ENCODE peak calls at places on chromosomes 12 and 14, in six cellular contexts. A is psoas muscle, V is tibial nerve, J is lung, F is fibroblast of lung, U is astrocyte of the cerebellum. I is an unnamed sample.

GRCh38 chr12:34595749-34596733 is 573.7 kb downstream of the ALG10 start:
- DNase-seq in A (peak), V (no peak), J (peak), F (no peak), U (no peak), I (no peak)

GRCh38 chr12:56836800-56837663 is 73.9 kb downstream of the HSD17B6 start:
- DNase-seq in A (no peak), V (no peak), J (peak), F (peak), U (no peak), I (peak)

GRCh38 chr12:1830981-1831930 is 10.9 kb downstream of the LRTM2 start:
- DNase-seq in A (peak), V (no peak), J (peak), F (peak), U (peak), I (no peak)

GRCh38 chr14:102304611-102305506 is at the start of gene MOK:
- DNase-seq in A (peak), V (peak), J (peak), F (peak), U (peak), I (peak)

GRCh38 chr14:25055998-25056687 is 6.2 kb upstream of the STXBP6 start:
- DNase-seq in A (no peak), V (no peak), J (no peak), F (peak), U (no peak), I (no peak)

GRCh38 chr14:76391981-76392690 is 16.2 kb downstream of the ESRRB start:
- DNase-seq in A (no peak), V (no peak), J (no peak), F (no peak), U (no peak), I (no peak)

GRCh38 chr14:65916055-65916454 is 503.5 kb downstream of the FUT8 start:
- DNase-seq in A (no peak), V (no peak), J (no peak), F (no peak), U (no peak), I (no peak)

GRCh38 chr14:62125793-62126192 is 363.6 kb downstream of the SNAPC1 start:
- DNase-seq in A (no peak), V (no peak), J (no peak), F (no peak), U (no peak), I (no peak)

GRCh38 chr12:62866451-62867082 is 68.4 kb downstream of the PPM1H start:
- DNase-seq in A (no peak), V (no peak), J (no peak), F (peak), U (peak), I (peak)

GRCh38 chr12:24073170-24073810 is 123.8 kb upstream of the SOX5 start:
- DNase-seq in A (no peak), V (no peak), J (no peak), F (no peak), U (no peak), I (no peak)

GRCh38 chr12:52561880-52562449 is 9.0 kb upstream of the KRT71 start:
- DNase-seq in A (no peak), V (no peak), J (peak), F (no peak), U (no peak), I (no peak)

GRCh38 chr12:32765906-32766305 is 10.2 kb upstream of the YARS2 start:
- DNase-seq in A (no peak), V (no peak), J (no peak), F (peak), U (peak), I (no peak)

GRCh38 chr12:69872804-69873203 is 47.8 kb downstream of the MYRFL start:
- DNase-seq in A (no peak), V (no peak), J (no peak), F (peak), U (no peak), I (no peak)

GRCh38 chr12:2382391-2383155 is 329.8 kb downstream of the CACNA1C start:
- DNase-seq in A (no peak), V (no peak), J (no peak), F (peak), U (no peak), I (no peak)

GRCh38 chr12:48185181-48185919 is 1.9 kb downstream of the CCDC184 start:
- DNase-seq in A (no peak), V (no peak), J (no peak), F (no peak), U (no peak), I (no peak)

GRCh38 chr12:93762059-93762719 is 85.0 kb downstream of the CRADD start:
- DNase-seq in A (no peak), V (no peak), J (no peak), F (peak), U (no peak), I (no peak)

DNA sequence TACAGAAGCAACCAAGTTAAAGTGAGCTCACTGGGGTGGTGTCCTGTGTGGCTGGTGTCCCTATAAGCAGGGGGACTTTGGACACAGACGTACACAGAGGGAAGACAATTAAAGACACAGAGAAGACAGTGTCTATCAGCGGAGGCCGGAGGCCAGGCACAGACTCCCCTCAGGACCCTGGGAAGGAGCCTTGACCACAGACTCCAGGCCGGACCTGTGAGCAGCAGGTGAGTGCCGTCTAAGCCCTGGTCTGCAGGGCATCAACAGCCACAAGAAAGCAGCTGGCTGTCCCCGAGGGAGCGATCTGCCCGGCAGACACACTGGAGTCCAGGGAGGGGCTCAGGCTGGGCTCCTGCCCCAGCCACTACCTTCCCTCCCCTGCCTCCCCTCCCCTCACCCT is 219.0 kb upstream of the C14orf180 start:
- DNase-seq in A (no peak), V (no peak), J (no peak), F (no peak), U (no peak), I (no peak)
- TF ChIP-seq CTCF in A (no peak), V (no peak), J (no peak), F (no peak), U (no peak), I (no peak)

GRCh38 chr14:95508377-95508776 is 8.1 kb downstream of the SYNE3 start:
- DNase-seq in A (no peak), V (no peak), J (no peak), F (no peak), U (no peak), I (no peak)
- H3K4me3 ChIP-seq in A (no peak), V (no peak), J (no peak), F (no peak), U (no peak), I (no peak)

GRCh38 chr14:75294649-75295033 is 16.0 kb downstream of the FOS start:
- DNase-seq in A (no peak), V (no peak), J (no peak), F (no peak), U (no peak), I (no peak)
- TF ChIP-seq CTCF in A (no peak), V (peak), J (no peak), F (no peak), U (no peak), I (peak)

GRCh38 chr12:6767592-6768384 is 1.6 kb downstream of the PTMS start:
- DNase-seq in A (no peak), V (no peak), J (no peak), F (no peak), U (no peak), I (no peak)
- H3K4me3 ChIP-seq in A (peak), V (peak), J (peak), F (peak), U (peak), I (peak)

GRCh38 chr14:22837750-22838538 is 1.6 kb downstream of the MMP14 start:
- DNase-seq in A (peak), V (peak), J (no peak), F (peak), U (no peak), I (no peak)

GRCh38 chr14:22837059-22837749 is 819 bp downstream of the MMP14 start:
- DNase-seq in A (peak), V (peak), J (no peak), F (peak), U (no peak), I (no peak)

GRCh38 chr14:22835505-22835904 is 880 bp upstream of the MMP14 start:
- DNase-seq in A (no peak), V (no peak), J (no peak), F (no peak), U (no peak), I (no peak)

GRCh38 chr14:22838631-22839041 is 2.3 kb downstream of the MMP14 start:
- DNase-seq in A (peak), V (no peak), J (no peak), F (peak), U (no peak), I (peak)

GRCh38 chr14:22836301-22837058 is at the start of gene MMP14:
- DNase-seq in A (peak), V (peak), J (peak), F (peak), U (peak), I (peak)
- TF ChIP-seq CTCF in A (no peak), V (peak), J (no peak), F (peak), U (peak), I (peak)

GRCh38 chr12:6786416-6787094 is 2.8 kb upstream of the CD4 start:
- DNase-seq in A (no peak), V (no peak), J (no peak), F (no peak), U (no peak), I (no peak)

GRCh38 chr12:6790496-6791150 is 1.3 kb downstream of the CD4 start:
- DNase-seq in A (no peak), V (no peak), J (no peak), F (no peak), U (no peak), I (no peak)

GRCh38 chr12:6791931-6792520 is 2.7 kb downstream of the CD4 start:
- DNase-seq in A (no peak), V (no peak), J (no peak), F (no peak), U (no peak), I (no peak)

GRCh38 chr12:6787309-6787708 is 2.0 kb upstream of the CD4 start:
- DNase-seq in A (no peak), V (no peak), J (no peak), F (no peak), U (no peak), I (no peak)

GRCh38 chr12:6788972-6789905 is at the start of gene CD4:
- DNase-seq in A (peak), V (no peak), J (peak), F (peak), U (no peak), I (no peak)
- H3K4me3 ChIP-seq in A (peak), V (peak), J (peak), F (peak), U (no peak), I (no peak)

DNA sequence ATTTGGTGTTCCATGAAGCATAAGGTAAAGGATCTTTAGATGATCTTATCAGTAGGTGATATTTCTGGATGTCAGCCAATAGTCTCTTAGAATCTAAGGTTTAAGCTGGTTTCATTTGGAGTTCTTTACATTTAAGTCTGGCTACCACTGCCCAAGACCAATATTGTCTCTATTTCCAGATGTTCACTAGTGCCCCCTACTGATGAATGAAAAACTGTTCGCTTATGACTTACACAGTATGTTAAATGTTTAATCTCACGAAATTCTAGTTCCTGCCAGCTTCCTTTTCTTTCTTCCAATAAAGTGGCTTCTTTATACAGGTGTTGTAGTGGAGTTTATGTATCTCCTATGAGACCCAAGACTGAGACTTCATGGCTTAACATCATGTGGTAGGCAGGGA is 31.8 kb upstream of the MIS18BP1 start:
- DNase-seq in A (no peak), V (no peak), J (no peak), F (no peak), U (no peak), I (no peak)
- TF ChIP-seq CTCF in A (no peak), V (no peak), J (no peak), F (no peak), U (no peak), I (no peak)